ENCODE peak calls at places on chromosomes 16 and 17, in ten cellular contexts. U is DND-41; B is CD4-positive, CD25-positive, alpha-beta regulatory T cell; A is gastrocnemius medialis; M is heart left ventricle; N is aorta; E is adrenal gland; Y is Panc1; O is tibial artery; T is tibial nerve. X is an unnamed sample. For H3K9me3 and H3K27me3, the result is how much of the 10 kb centered on the place peaks cover.

GRCh38 chr16:89244754-89245153 is 27.3 kb downstream of the ZNF778 start:
- DNase-seq in T (no peak), B (no peak), O (no peak), M (no peak), N (no peak), U (no peak), Y (no peak), E (no peak), A (no peak), X (no peak)

GRCh38 chr17:73089918-73090317 is 2.6 kb downstream of the SLC39A11 start:
- DNase-seq in T (no peak), O (no peak), Y (no peak), M (no peak), B (no peak), A (no peak), U (no peak), E (no peak), N (no peak), X (no peak)

GRCh38 chr16:347203-347602 is 5.3 kb downstream of the AXIN1 start:
- DNase-seq in T (no peak), N (no peak), U (no peak), E (no peak), B (no peak), M (no peak), A (no peak), Y (no peak), O (no peak), X (no peak)

GRCh38 chr17:60240290-60240689 is 90.5 kb downstream of the CA4 start:
- DNase-seq in E (no peak), A (no peak), M (no peak), N (no peak), U (no peak), Y (no peak), B (no peak), O (no peak), T (no peak), X (no peak)

GRCh38 chr16:8740775-8741355 is 56.6 kb downstream of the TMEM186 start:
- DNase-seq in T (no peak), M (no peak), E (peak), A (no peak), U (no peak), N (no peak), Y (no peak), B (no peak), O (no peak), X (no peak)

GRCh38 chr16:85402910-85403692 is 210.0 kb upstream of the GSE1 start:
- DNase-seq in N (peak), M (peak), E (peak), B (no peak), T (no peak), A (peak), Y (no peak), U (peak), O (no peak), X (no peak)

GRCh38 chr16:60142991-60143705 is 1409.0 kb upstream of the GOT2 start:
- DNase-seq in M (no peak), A (no peak), E (no peak), B (no peak), N (no peak), O (no peak), T (no peak), U (no peak), Y (no peak), X (no peak)

GRCh38 chr16:68227183-68227793 is 8.6 kb downstream of the ESRP2 start:
- DNase-seq in B (peak), O (no peak), A (no peak), U (no peak), T (no peak), M (no peak), N (no peak), Y (no peak), E (no peak), X (no peak)

GRCh38 chr17:39793473-39793872 is 55.7 kb downstream of the GRB7 start:
- DNase-seq in A (no peak), B (peak), O (no peak), U (no peak), M (no peak), T (no peak), N (no peak), E (no peak), Y (no peak), X (no peak)

GRCh38 chr17:50904522-50905459 is 38.6 kb upstream of the TOB1 start:
- DNase-seq in M (peak), B (no peak), Y (no peak), N (peak), E (no peak), O (peak), T (no peak), A (peak), U (no peak), X (no peak)

GRCh38 chr17:37828313-37829124 is 83.7 kb upstream of the HNF1B start:
- DNase-seq in E (peak), T (no peak), Y (no peak), U (no peak), N (no peak), M (peak), O (peak), B (peak), A (no peak), X (no peak)

GRCh38 chr16:31577411-31577810 is 49.7 kb downstream of the AHSP start:
- DNase-seq in B (no peak), O (no peak), E (no peak), N (no peak), A (no peak), T (no peak), U (no peak), Y (no peak), M (no peak), X (no peak)
- H3K9me3 ChIP-seq in B (under half), O (under half), E (under half), N (under half), A (under half), T (half or more), U (under half), Y (under half), M (under half), X (under half)

GRCh38 chr17:48631693-48632578 is 5.8 kb upstream of the HOXB9 start:
- DNase-seq in Y (no peak), O (no peak), B (no peak), E (no peak), T (no peak), U (no peak), M (no peak), N (peak), A (no peak), X (no peak)
- H3K27me3 ChIP-seq in Y (under half), O (under half), B (half or more), E (half or more), T (half or more), U (half or more), M (half or more), N (under half), A (half or more), X (half or more)

DNA sequence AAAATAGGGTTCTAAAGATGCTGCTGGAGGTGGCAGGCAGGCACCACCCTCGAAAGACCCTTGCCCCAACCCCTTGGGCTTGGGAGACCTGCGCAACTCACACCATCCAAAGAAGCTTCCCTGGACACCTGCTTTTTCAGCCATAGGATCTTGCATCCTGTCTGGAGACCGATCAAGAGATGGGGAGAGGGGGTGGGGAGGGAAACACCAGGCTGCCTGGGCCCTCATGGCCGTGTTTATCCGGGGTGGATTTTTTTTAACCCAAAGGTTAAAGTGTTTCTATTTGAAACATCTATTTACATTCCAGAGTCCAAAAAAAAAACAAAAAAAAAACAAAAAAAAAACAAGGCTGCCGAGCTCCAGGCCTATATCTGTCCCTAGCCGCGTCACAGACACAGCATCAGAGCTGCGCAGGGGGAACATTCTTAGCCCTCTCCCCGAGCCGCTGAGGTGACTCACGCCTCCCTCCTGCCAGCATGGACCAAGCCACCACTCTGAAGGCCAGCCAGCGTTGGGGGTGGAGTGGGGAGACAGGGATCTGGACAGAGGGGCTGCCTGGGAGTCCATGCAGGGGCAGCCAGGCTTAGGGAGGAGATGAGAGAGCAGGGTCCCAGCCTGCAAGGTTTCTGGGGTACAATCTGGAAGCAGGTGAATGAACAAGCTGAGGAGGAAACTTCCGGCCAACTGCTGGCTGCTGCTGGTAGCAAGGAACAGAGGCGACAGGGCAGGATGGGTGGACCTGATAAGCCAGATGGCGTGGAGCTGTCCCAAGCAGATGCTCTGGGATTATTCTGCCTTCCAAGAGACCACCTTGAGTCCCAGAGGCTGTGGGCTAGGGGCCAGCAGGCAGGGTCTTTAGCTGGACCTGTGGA is 14.8 kb downstream of the HDAC5 start:
- DNase-seq in U (no peak), O (peak), M (peak), B (no peak), T (peak), E (peak), Y (no peak), A (peak), N (peak), X (no peak)
- H3K27ac ChIP-seq in U (no peak), O (peak), M (peak), B (no peak), T (peak), E (peak), Y (no peak), A (peak), N (peak), X (no peak)

GRCh38 chr16:35173295-35173694 is 1713.9 kb downstream of the TP53TG3F start:
- DNase-seq in N (peak), E (no peak), M (no peak), O (no peak), U (no peak), B (no peak), A (no peak), Y (no peak), T (no peak), X (no peak)
- H3K9me3 ChIP-seq in N (under half), E (under half), M (under half), O (under half), U (under half), B (under half), A (under half), Y (under half), T (under half), X (under half)

DNA sequence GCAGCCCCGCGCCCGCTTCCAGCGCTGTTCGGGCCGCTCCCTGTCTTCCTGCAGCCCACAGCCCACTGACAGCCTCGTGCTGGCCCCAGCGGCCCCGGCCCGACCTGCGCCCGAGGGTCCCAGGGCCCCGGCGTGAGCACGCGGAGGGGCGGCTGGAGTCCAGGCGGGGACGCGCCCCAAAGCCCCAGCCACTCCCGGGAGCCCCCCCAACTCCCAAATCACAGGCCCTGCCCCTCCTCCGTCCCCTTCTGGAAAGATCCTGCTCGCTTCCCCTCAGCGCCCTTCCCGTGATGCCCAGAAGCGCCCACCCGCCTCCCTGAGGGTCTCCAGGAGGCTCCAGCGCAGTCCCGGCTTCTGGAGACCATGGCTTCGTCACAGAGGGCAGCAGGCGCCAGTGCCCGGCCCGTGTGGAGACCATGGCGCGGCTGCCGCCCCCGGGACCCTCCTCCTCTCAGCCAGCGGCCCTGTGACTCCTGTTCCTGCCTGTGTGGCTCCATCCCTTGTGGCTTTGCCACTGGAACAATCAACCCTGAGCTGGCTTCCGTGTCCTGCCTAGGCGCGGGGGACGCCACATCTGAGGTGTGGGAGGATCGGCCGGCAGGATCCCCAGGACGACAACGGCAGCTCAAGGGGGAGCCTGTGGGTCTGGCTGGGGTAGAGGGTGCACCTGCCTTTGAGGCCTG is 3.9 kb downstream of the UTS2R start:
- DNase-seq in Y (no peak), A (no peak), M (no peak), B (no peak), E (no peak), O (no peak), U (no peak), N (no peak), T (no peak), X (no peak)
- H3K27me3 ChIP-seq in Y (under half), A (half or more), M (half or more), B (under half), E (half or more), O (under half), U (under half), N (under half), T (half or more), X (under half)

DNA sequence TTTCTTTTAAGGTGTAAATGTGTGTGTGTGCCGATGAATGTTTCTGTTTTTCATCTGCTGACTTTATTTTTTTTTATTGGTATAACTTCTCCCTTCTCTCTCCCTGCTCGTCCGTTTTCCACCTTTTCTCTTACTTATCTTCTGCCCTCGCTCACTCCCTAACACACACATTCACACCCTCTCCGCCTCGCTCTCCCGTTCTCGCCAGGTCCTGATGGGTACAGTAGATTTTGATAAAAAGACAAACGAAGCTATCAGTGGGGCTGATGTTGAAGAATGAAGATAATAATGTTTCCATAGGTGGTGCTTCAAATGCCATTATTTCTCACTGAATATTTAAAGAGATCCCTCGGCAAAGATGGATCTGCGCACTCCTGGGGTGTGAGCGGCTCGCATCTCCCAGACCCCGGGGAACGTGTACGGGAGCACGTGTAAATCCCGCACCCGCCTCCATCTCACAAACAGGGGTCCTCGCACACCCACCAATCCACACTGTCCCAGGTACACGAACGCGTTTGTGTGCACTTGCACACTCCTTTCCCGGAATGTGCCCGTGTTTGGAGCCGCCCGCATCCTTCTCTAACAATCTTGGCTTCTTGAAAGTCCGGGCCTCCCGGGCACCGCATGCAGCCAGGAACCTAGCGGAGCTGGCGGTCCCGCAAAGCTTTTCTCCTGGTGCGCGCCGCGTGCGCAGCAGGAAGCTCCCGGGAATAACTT is 2.4 kb upstream of the SALL1 start:
- DNase-seq in B (no peak), O (no peak), A (no peak), M (no peak), N (no peak), E (no peak), Y (no peak), T (no peak), U (no peak), X (no peak)
- H3K27ac ChIP-seq in B (no peak), O (no peak), A (no peak), M (no peak), N (no peak), E (no peak), Y (no peak), T (no peak), U (no peak), X (no peak)

GRCh38 chr16:35198223-35199199 is 1739.1 kb downstream of the TP53TG3F start:
- DNase-seq in Y (no peak), A (no peak), E (no peak), N (no peak), O (no peak), B (no peak), M (no peak), T (peak), U (no peak), X (no peak)
- H3K9me3 ChIP-seq in Y (under half), A (under half), E (under half), N (under half), O (under half), B (half or more), M (under half), T (under half), U (under half), X (under half)

DNA sequence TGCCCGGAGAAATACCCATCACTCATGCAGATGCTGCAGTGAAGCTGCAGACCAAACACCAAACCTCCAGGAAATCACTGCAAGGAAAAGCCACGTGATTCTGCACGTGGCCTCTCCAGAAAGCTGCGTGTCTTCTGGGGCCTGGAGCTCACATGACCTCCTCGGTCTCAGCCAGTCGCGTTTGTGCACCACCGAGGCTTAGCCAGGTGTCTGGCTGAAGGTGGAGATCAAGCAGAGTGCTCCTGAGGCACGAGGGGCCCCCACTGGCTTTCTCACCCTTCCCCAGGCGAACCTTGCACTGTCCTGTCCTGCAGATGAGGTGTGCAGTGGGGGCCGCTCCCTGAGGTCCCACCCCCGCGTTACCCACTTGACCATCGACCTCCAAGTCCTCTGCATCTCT is 257.3 kb downstream of the RBFOX3 start:
- DNase-seq in E (no peak), A (no peak), N (no peak), T (no peak), Y (no peak), U (no peak), B (no peak), O (no peak), M (no peak), X (no peak)
- H3K27me3 ChIP-seq in E (under half), A (under half), N (under half), T (under half), Y (half or more), U (under half), B (under half), O (under half), M (half or more), X (under half)

GRCh38 chr16:30457743-30458560 is 12.3 kb upstream of the SEPHS2 start:
- DNase-seq in O (no peak), M (no peak), U (no peak), Y (no peak), E (no peak), N (no peak), A (no peak), B (no peak), T (no peak), X (no peak)

GRCh38 chr16:30459456-30459855 is 13.1 kb upstream of the ITGAL start:
- DNase-seq in U (no peak), A (no peak), N (no peak), B (no peak), Y (no peak), E (no peak), T (no peak), O (no peak), M (no peak), X (no peak)

GRCh38 chr16:30456302-30456701 is 10.6 kb upstream of the SEPHS2 start:
- DNase-seq in N (no peak), B (no peak), T (no peak), O (no peak), E (no peak), A (no peak), Y (no peak), M (no peak), U (no peak), X (no peak)

GRCh38 chr16:30457256-30457655 is 11.6 kb upstream of the SEPHS2 start:
- DNase-seq in M (peak), B (no peak), T (no peak), O (no peak), E (no peak), A (no peak), Y (no peak), U (no peak), N (no peak), X (no peak)

GRCh38 chr16:30458561-30459394 is 13.1 kb upstream of the SEPHS2 start:
- DNase-seq in N (peak), M (peak), T (no peak), B (peak), U (peak), A (peak), O (no peak), E (peak), Y (no peak), X (peak)
- H3K27ac ChIP-seq in N (no peak), M (no peak), T (no peak), B (peak), U (peak), A (no peak), O (no peak), E (no peak), Y (no peak), X (peak)

X was measured in CD4-positive, alpha-beta T cell.